ENCODE peak calls at places on chromosomes 7 and 10, in five cellular contexts. L is NCI-H1105, P is IMR-90, B is head of caudate nucleus, Z is spleen. H is an unnamed sample.

GRCh38 chr7:93566876-93567275 is 7.6 kb downstream of the CALCR start:
- DNase-seq in L (no peak), P (no peak), B (no peak), Z (no peak), H (no peak)

GRCh38 chr10:119370972-119371703 is 163.8 kb downstream of the GRK5 start:
- DNase-seq in L (no peak), P (peak), B (no peak), Z (peak), H (no peak)

GRCh38 chr7:54839538-54840213 is 80.7 kb upstream of the SEC61G start:
- DNase-seq in L (no peak), P (peak), B (peak), Z (peak), H (no peak)

GRCh38 chr7:118194571-118194970 is 10.6 kb downstream of the LSM8 start:
- DNase-seq in L (no peak), P (no peak), B (no peak), Z (no peak), H (no peak)

GRCh38 chr7:80977751-80978150 is 58.9 kb upstream of the SEMA3C start:
- DNase-seq in L (no peak), P (no peak), B (no peak), Z (no peak), H (no peak)

GRCh38 chr10:19651549-19651948 is 164.7 kb upstream of the PLXDC2 start:
- DNase-seq in L (no peak), P (peak), B (no peak), Z (no peak), H (no peak)

GRCh38 chr10:20013991-20014750 is 197.9 kb downstream of the PLXDC2 start:
- DNase-seq in L (no peak), P (no peak), B (no peak), Z (no peak), H (no peak)

GRCh38 chr7:148941598-148942280 is 57.6 kb upstream of the EZH2 start:
- DNase-seq in L (peak), P (peak), B (no peak), Z (peak), H (peak)

GRCh38 chr7:39595102-39595620 is 28.2 kb upstream of the RALA start:
- DNase-seq in L (peak), P (peak), B (no peak), Z (no peak), H (no peak)

GRCh38 chr7:132713893-132714292 is 137.6 kb upstream of the PLXNA4 start:
- DNase-seq in L (no peak), P (no peak), B (no peak), Z (no peak), H (no peak)

GRCh38 chr7:157556339-157556944 is 219.6 kb downstream of the DNAJB6 start:
- DNase-seq in L (no peak), P (no peak), B (no peak), Z (no peak), H (no peak)

GRCh38 chr10:74047304-74047703 is 49.4 kb downstream of the VCL start:
- DNase-seq in L (no peak), P (peak), B (no peak), Z (no peak), H (no peak)

GRCh38 chr10:127046975-127047877 is 142.0 kb downstream of the DOCK1 start:
- DNase-seq in L (no peak), P (peak), B (no peak), Z (no peak), H (no peak)

GRCh38 chr7:102273749-102274712 is 12.6 kb upstream of the SH2B2 start:
- DNase-seq in L (no peak), P (peak), B (no peak), Z (no peak), H (no peak)

GRCh38 chr7:22569586-22570321 is 69.8 kb upstream of the STEAP1B start:
- DNase-seq in L (no peak), P (peak), B (no peak), Z (no peak), H (no peak)

GRCh38 chr10:68871731-68872342 is 29.3 kb upstream of the DDX50 start:
- DNase-seq in L (peak), P (peak), B (no peak), Z (no peak), H (no peak)

GRCh38 chr7:146961617-146962016 is 845.0 kb downstream of the CNTNAP2 start:
- DNase-seq in L (peak), P (no peak), B (no peak), Z (no peak), H (no peak)

GRCh38 chr7:22651534-22652243 is 75.3 kb upstream of the IL6 start:
- DNase-seq in L (no peak), P (peak), B (no peak), Z (no peak), H (no peak)

GRCh38 chr10:43205681-43206390 is 61.0 kb downstream of the RASGEF1A start:
- DNase-seq in L (no peak), P (no peak), B (peak), Z (no peak), H (no peak)

GRCh38 chr10:118003146-118003545 is 43.6 kb downstream of the RAB11FIP2 start:
- DNase-seq in L (no peak), P (no peak), B (no peak), Z (no peak), H (no peak)

GRCh38 chr10:71367279-71367678 is 29.4 kb upstream of the CDH23 start:
- DNase-seq in L (no peak), P (no peak), B (no peak), Z (peak), H (no peak)

GRCh38 chr7:44159824-44160630 is 18.9 kb upstream of the MYL7 start:
- DNase-seq in L (no peak), P (no peak), B (no peak), Z (no peak), H (no peak)

GRCh38 chr10:50740351-50740688 is 584 bp downstream of the ASAH2B start:
- DNase-seq in L (no peak), P (peak), B (no peak), Z (peak), H (peak)